ENCODE peak calls at places on chromosomes 13 and 19, in six cellular contexts. D is effector memory CD4-positive, alpha-beta T cell; N is OCI-LY7; P is heart left ventricle; H is mucosa of descending colon; U is CD8-positive, alpha-beta T cell. F is an unnamed sample. For H3K9me3, the result is how much of the 10 kb centered on the place peaks cover.

GRCh38 chr13:41587490-41587889 is 130.1 kb downstream of the RGCC start:
- DNase-seq in D (peak), N (peak), P (no peak), H (no peak), U (peak), F (no peak)

GRCh38 chr13:24008679-24009078 is 111.4 kb upstream of the C1QTNF9B start:
- DNase-seq in D (no peak), N (no peak), P (no peak), H (no peak), U (no peak), F (no peak)

GRCh38 chr13:29934531-29935308 is 84.3 kb upstream of the UBL3 start:
- DNase-seq in D (no peak), N (no peak), P (no peak), H (no peak), U (no peak), F (no peak)

GRCh38 chr19:39582442-39582841 is 19.9 kb upstream of the LGALS13 start:
- DNase-seq in D (no peak), N (no peak), P (no peak), H (no peak), U (no peak), F (no peak)

GRCh38 chr13:90968510-90968909 is 379.0 kb upstream of the MIR17HG start:
- DNase-seq in D (no peak), N (peak), P (no peak), H (no peak), U (no peak), F (no peak)

GRCh38 chr13:112442483-112443090 is 66.4 kb downstream of the SPACA7 start:
- DNase-seq in D (no peak), N (no peak), P (no peak), H (no peak), U (no peak), F (no peak)

GRCh38 chr13:80011448-80012212 is 329.3 kb downstream of the SPRY2 start:
- DNase-seq in D (no peak), N (no peak), P (no peak), H (no peak), U (no peak), F (no peak)

GRCh38 chr19:18292460-18292809 is 11.0 kb upstream of the JUND start:
- DNase-seq in D (no peak), N (no peak), P (no peak), H (no peak), U (no peak), F (no peak)

GRCh38 chr19:10514211-10515145 is 2.8 kb downstream of the S1PR5 start:
- DNase-seq in D (no peak), N (no peak), P (no peak), H (no peak), U (no peak), F (no peak)

GRCh38 chr19:18193388-18194207 is 580 bp downstream of the MPV17L2 start:
- DNase-seq in D (no peak), N (peak), P (no peak), H (no peak), U (no peak), F (no peak)

GRCh38 chr13:65613004-65613403 is 1617.1 kb downstream of the PCDH9 start:
- DNase-seq in D (no peak), N (peak), P (no peak), H (no peak), U (no peak), F (no peak)

GRCh38 chr19:5287066-5287465 is 53.5 kb downstream of the PTPRS start:
- DNase-seq in D (no peak), N (no peak), P (no peak), H (no peak), U (no peak), F (no peak)

GRCh38 chr19:18020212-18021067 is 12.5 kb downstream of the ARRDC2 start:
- DNase-seq in D (no peak), N (no peak), P (peak), H (peak), U (no peak), F (peak)

GRCh38 chr19:41112728-41113290 is 1.4 kb upstream of the CYP2F1 start:
- DNase-seq in D (no peak), N (no peak), P (no peak), H (no peak), U (no peak), F (no peak)

GRCh38 chr13:27120811-27121210 is 50.8 kb downstream of the USP12 start:
- DNase-seq in D (no peak), N (no peak), P (no peak), H (no peak), U (no peak), F (no peak)
- H3K9me3 ChIP-seq in D (under half), N (under half), P (under half), H (under half), U (under half), F (under half)

DNA sequence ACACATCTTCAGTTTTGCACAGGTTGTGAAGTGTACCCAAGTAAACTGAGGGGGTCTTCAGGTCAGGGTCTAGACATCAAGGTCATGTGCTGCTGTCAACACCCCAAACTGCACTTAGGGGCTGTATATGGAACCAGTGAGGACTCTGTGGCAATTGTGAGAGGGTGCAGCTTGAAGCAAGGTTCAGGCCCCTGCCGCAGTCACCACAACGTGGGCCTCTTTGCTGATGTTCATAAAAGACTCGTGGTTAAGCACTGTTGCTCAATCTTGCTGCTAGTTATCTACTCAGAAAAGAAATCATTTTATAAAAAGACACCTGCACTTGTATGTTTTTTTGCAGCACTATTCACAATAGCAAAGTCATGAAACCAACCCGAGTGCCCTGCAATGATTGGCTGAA is 907.4 kb downstream of the UQCRFS1 start:
- DNase-seq in D (no peak), N (no peak), P (no peak), H (no peak), U (no peak), F (no peak)
- H3K9me3 ChIP-seq in D (under half), N (under half), P (under half), H (under half), U (under half), F (under half)

GRCh38 chr19:50288954-50289353 is 40.2 kb downstream of the KCNC3 start:
- DNase-seq in D (no peak), N (no peak), P (no peak), H (no peak), U (no peak), F (no peak)
- H3K9me3 ChIP-seq in D (under half), N (under half), P (under half), H (under half), U (under half), F (under half)

GRCh38 chr19:56973713-56974553 is 133.4 kb upstream of the PEG3 start:
- DNase-seq in D (no peak), N (no peak), P (no peak), H (no peak), U (no peak), F (no peak)
- H3K9me3 ChIP-seq in D (under half), N (under half), P (under half), H (half or more), U (under half), F (under half)

GRCh38 chr19:24142771-24143170 is 55.8 kb downstream of the ZNF254 start:
- DNase-seq in D (no peak), N (no peak), P (no peak), H (no peak), U (no peak), F (no peak)
- H3K9me3 ChIP-seq in D (under half), N (under half), P (half or more), H (half or more), U (under half), F (half or more)

F was measured in ascending aorta.